ENCODE peak calls at places on chromosomes 11 and 22, in seven cellular contexts. One of them, this sample, is unnamed.

GRCh38 chr11:95700471-95700817 is 89.1 kb downstream of the FAM76B start:
- DNase-seq in fibroblast of villous mesenchyme: no peak
- DNase-seq in lower leg skin: no peak
- DNase-seq in dorsolateral prefrontal cortex: no peak
- DNase-seq in breast epithelium: no peak
- DNase-seq in astrocyte of the spinal cord: no peak
- DNase-seq in ovary: no peak
- DNase-seq in this sample: no peak

GRCh38 chr11:48134221-48134922 is 82.2 kb upstream of the OR4B1 start:
- DNase-seq in lower leg skin: no peak
- DNase-seq in ovary: no peak
- DNase-seq in breast epithelium: no peak
- DNase-seq in fibroblast of villous mesenchyme: no peak
- DNase-seq in astrocyte of the spinal cord: no peak
- DNase-seq in dorsolateral prefrontal cortex: no peak
- DNase-seq in this sample: no peak

GRCh38 chr11:81331611-81332205 is 1402.0 kb downstream of the FAM181B start:
- DNase-seq in astrocyte of the spinal cord: no peak
- DNase-seq in lower leg skin: no peak
- DNase-seq in ovary: no peak
- DNase-seq in breast epithelium: no peak
- DNase-seq in fibroblast of villous mesenchyme: no peak
- DNase-seq in dorsolateral prefrontal cortex: no peak
- DNase-seq in this sample: no peak

GRCh38 chr22:48079505-48080295 is 1317.2 kb downstream of the TBC1D22A start:
- DNase-seq in ovary: no peak
- DNase-seq in dorsolateral prefrontal cortex: no peak
- DNase-seq in lower leg skin: no peak
- DNase-seq in astrocyte of the spinal cord: no peak
- DNase-seq in breast epithelium: no peak
- DNase-seq in fibroblast of villous mesenchyme: no peak
- DNase-seq in this sample: no peak

GRCh38 chr22:27329471-27329870 is 472.1 kb downstream of the MN1 start:
- DNase-seq in astrocyte of the spinal cord: no peak
- DNase-seq in fibroblast of villous mesenchyme: no peak
- DNase-seq in ovary: no peak
- DNase-seq in breast epithelium: no peak
- DNase-seq in lower leg skin: no peak
- DNase-seq in dorsolateral prefrontal cortex: no peak
- DNase-seq in this sample: no peak

GRCh38 chr22:27299181-27300085 is 502.1 kb downstream of the MN1 start:
- DNase-seq in lower leg skin: no peak
- DNase-seq in astrocyte of the spinal cord: peak
- DNase-seq in dorsolateral prefrontal cortex: no peak
- DNase-seq in ovary: peak
- DNase-seq in breast epithelium: no peak
- DNase-seq in fibroblast of villous mesenchyme: no peak
- DNase-seq in this sample: no peak

GRCh38 chr22:19290400-19291217 is 910 bp downstream of the CLTCL1 start:
- DNase-seq in lower leg skin: no peak
- DNase-seq in astrocyte of the spinal cord: peak
- DNase-seq in fibroblast of villous mesenchyme: peak
- DNase-seq in dorsolateral prefrontal cortex: no peak
- DNase-seq in breast epithelium: no peak
- DNase-seq in ovary: peak
- DNase-seq in this sample: no peak

GRCh38 chr11:109775686-109776085 is 317.5 kb upstream of the ZC3H12C start:
- DNase-seq in lower leg skin: no peak
- DNase-seq in dorsolateral prefrontal cortex: no peak
- DNase-seq in fibroblast of villous mesenchyme: no peak
- DNase-seq in ovary: no peak
- DNase-seq in astrocyte of the spinal cord: no peak
- DNase-seq in breast epithelium: no peak
- DNase-seq in this sample: no peak

GRCh38 chr11:31805037-31805628 is 6.0 kb downstream of the PAX6 start:
- DNase-seq in lower leg skin: no peak
- DNase-seq in fibroblast of villous mesenchyme: no peak
- DNase-seq in astrocyte of the spinal cord: no peak
- DNase-seq in dorsolateral prefrontal cortex: no peak
- DNase-seq in breast epithelium: no peak
- DNase-seq in ovary: no peak
- DNase-seq in this sample: no peak

GRCh38 chr11:62108017-62108750 is 15.6 kb upstream of the INCENP start:
- DNase-seq in astrocyte of the spinal cord: peak
- DNase-seq in breast epithelium: no peak
- DNase-seq in fibroblast of villous mesenchyme: peak
- DNase-seq in lower leg skin: no peak
- DNase-seq in dorsolateral prefrontal cortex: no peak
- DNase-seq in ovary: no peak
- DNase-seq in this sample: peak

GRCh38 chr11:12330491-12331231 is 46.7 kb upstream of the PARVA start:
- DNase-seq in dorsolateral prefrontal cortex: peak
- DNase-seq in ovary: peak
- DNase-seq in fibroblast of villous mesenchyme: peak
- DNase-seq in lower leg skin: no peak
- DNase-seq in breast epithelium: peak
- DNase-seq in astrocyte of the spinal cord: no peak
- DNase-seq in this sample: no peak

GRCh38 chr11:115869780-115870431 is 365.7 kb upstream of the CADM1 start:
- DNase-seq in astrocyte of the spinal cord: peak
- DNase-seq in ovary: no peak
- DNase-seq in dorsolateral prefrontal cortex: no peak
- DNase-seq in lower leg skin: no peak
- DNase-seq in breast epithelium: no peak
- DNase-seq in fibroblast of villous mesenchyme: peak
- DNase-seq in this sample: peak

GRCh38 chr11:76371170-76371569 is 9.8 kb downstream of the THAP12 start:
- DNase-seq in ovary: no peak
- DNase-seq in dorsolateral prefrontal cortex: no peak
- DNase-seq in lower leg skin: no peak
- DNase-seq in breast epithelium: no peak
- DNase-seq in fibroblast of villous mesenchyme: peak
- DNase-seq in astrocyte of the spinal cord: peak
- DNase-seq in this sample: peak

GRCh38 chr22:19680911-19681862 is 33.1 kb upstream of the SEPTIN5 start:
- DNase-seq in lower leg skin: no peak
- DNase-seq in ovary: no peak
- DNase-seq in dorsolateral prefrontal cortex: no peak
- DNase-seq in fibroblast of villous mesenchyme: no peak
- DNase-seq in astrocyte of the spinal cord: no peak
- DNase-seq in breast epithelium: no peak
- DNase-seq in this sample: no peak

GRCh38 chr22:36953239-36954080 is 40.0 kb downstream of the CSF2RB start:
- DNase-seq in fibroblast of villous mesenchyme: no peak
- DNase-seq in astrocyte of the spinal cord: no peak
- DNase-seq in dorsolateral prefrontal cortex: no peak
- DNase-seq in lower leg skin: no peak
- DNase-seq in ovary: no peak
- DNase-seq in breast epithelium: no peak
- DNase-seq in this sample: no peak

GRCh38 chr11:130592056-130592455 is 143.6 kb downstream of the ADAMTS15 start:
- DNase-seq in dorsolateral prefrontal cortex: no peak
- DNase-seq in astrocyte of the spinal cord: peak
- DNase-seq in fibroblast of villous mesenchyme: no peak
- DNase-seq in lower leg skin: no peak
- DNase-seq in breast epithelium: no peak
- DNase-seq in ovary: no peak
- DNase-seq in this sample: peak

GRCh38 chr22:35065796-35066218 is at the start of gene ISX:
- DNase-seq in ovary: no peak
- DNase-seq in astrocyte of the spinal cord: no peak
- DNase-seq in fibroblast of villous mesenchyme: no peak
- DNase-seq in dorsolateral prefrontal cortex: no peak
- DNase-seq in breast epithelium: no peak
- DNase-seq in lower leg skin: no peak
- DNase-seq in this sample: no peak

GRCh38 chr11:92330114-92330513 is 105.5 kb downstream of the FAT3 start:
- DNase-seq in lower leg skin: no peak
- DNase-seq in astrocyte of the spinal cord: no peak
- DNase-seq in ovary: no peak
- DNase-seq in dorsolateral prefrontal cortex: no peak
- DNase-seq in breast epithelium: no peak
- DNase-seq in fibroblast of villous mesenchyme: no peak
- DNase-seq in this sample: no peak

GRCh38 chr11:105713696-105714095 is 103.8 kb downstream of the GRIA4 start:
- DNase-seq in ovary: no peak
- DNase-seq in astrocyte of the spinal cord: no peak
- DNase-seq in dorsolateral prefrontal cortex: no peak
- DNase-seq in breast epithelium: no peak
- DNase-seq in lower leg skin: no peak
- DNase-seq in fibroblast of villous mesenchyme: no peak
- DNase-seq in this sample: no peak

GRCh38 chr22:48177591-48177990 is 1415.1 kb downstream of the TBC1D22A start:
- DNase-seq in lower leg skin: no peak
- DNase-seq in dorsolateral prefrontal cortex: no peak
- DNase-seq in fibroblast of villous mesenchyme: no peak
- DNase-seq in ovary: no peak
- DNase-seq in astrocyte of the spinal cord: no peak
- DNase-seq in breast epithelium: no peak
- DNase-seq in this sample: no peak

GRCh38 chr11:124707813-124708212 is 31.9 kb upstream of the NRGN start:
- DNase-seq in dorsolateral prefrontal cortex: no peak
- DNase-seq in lower leg skin: no peak
- DNase-seq in ovary: no peak
- DNase-seq in breast epithelium: no peak
- DNase-seq in fibroblast of villous mesenchyme: no peak
- DNase-seq in astrocyte of the spinal cord: no peak
- DNase-seq in this sample: no peak

GRCh38 chr11:124716596-124716995 is 23.1 kb upstream of the NRGN start:
- DNase-seq in lower leg skin: no peak
- DNase-seq in dorsolateral prefrontal cortex: no peak
- DNase-seq in astrocyte of the spinal cord: peak
- DNase-seq in fibroblast of villous mesenchyme: no peak
- DNase-seq in ovary: no peak
- DNase-seq in breast epithelium: no peak
- DNase-seq in this sample: peak

GRCh38 chr11:124717421-124717785 is 22.3 kb upstream of the NRGN start:
- DNase-seq in fibroblast of villous mesenchyme: no peak
- DNase-seq in ovary: no peak
- DNase-seq in breast epithelium: no peak
- DNase-seq in dorsolateral prefrontal cortex: no peak
- DNase-seq in lower leg skin: no peak
- DNase-seq in astrocyte of the spinal cord: no peak
- DNase-seq in this sample: peak

GRCh38 chr11:124717786-124718634 is 21.7 kb upstream of the NRGN start:
- DNase-seq in ovary: peak
- DNase-seq in lower leg skin: no peak
- DNase-seq in fibroblast of villous mesenchyme: no peak
- DNase-seq in breast epithelium: no peak
- DNase-seq in astrocyte of the spinal cord: peak
- DNase-seq in dorsolateral prefrontal cortex: no peak
- DNase-seq in this sample: peak

GRCh38 chr11:124712392-124712791 is 27.4 kb upstream of the NRGN start:
- DNase-seq in dorsolateral prefrontal cortex: no peak
- DNase-seq in breast epithelium: no peak
- DNase-seq in lower leg skin: no peak
- DNase-seq in ovary: no peak
- DNase-seq in fibroblast of villous mesenchyme: no peak
- DNase-seq in astrocyte of the spinal cord: no peak
- DNase-seq in this sample: no peak
- H3K4me3 ChIP-seq in dorsolateral prefrontal cortex: no peak
- H3K4me3 ChIP-seq in breast epithelium: no peak
- H3K4me3 ChIP-seq in lower leg skin: no peak
- H3K4me3 ChIP-seq in ovary: no peak
- H3K4me3 ChIP-seq in fibroblast of villous mesenchyme: no peak
- H3K4me3 ChIP-seq in astrocyte of the spinal cord: no peak
- H3K4me3 ChIP-seq in this sample: no peak

GRCh38 chr11:83293436-83293732 is 7.2 kb upstream of the CCDC90B start:
- DNase-seq in breast epithelium: no peak
- DNase-seq in fibroblast of villous mesenchyme: no peak
- DNase-seq in astrocyte of the spinal cord: no peak
- DNase-seq in dorsolateral prefrontal cortex: no peak
- DNase-seq in lower leg skin: no peak
- DNase-seq in ovary: no peak
- DNase-seq in this sample: no peak

GRCh38 chr11:83287631-83288030 is 1.5 kb upstream of the CCDC90B start:
- DNase-seq in breast epithelium: no peak
- DNase-seq in lower leg skin: no peak
- DNase-seq in fibroblast of villous mesenchyme: no peak
- DNase-seq in astrocyte of the spinal cord: no peak
- DNase-seq in ovary: no peak
- DNase-seq in dorsolateral prefrontal cortex: no peak
- DNase-seq in this sample: no peak

GRCh38 chr11:83294208-83294607 is 8.0 kb upstream of the CCDC90B start:
- DNase-seq in breast epithelium: no peak
- DNase-seq in ovary: no peak
- DNase-seq in fibroblast of villous mesenchyme: no peak
- DNase-seq in dorsolateral prefrontal cortex: no peak
- DNase-seq in astrocyte of the spinal cord: no peak
- DNase-seq in lower leg skin: no peak
- DNase-seq in this sample: no peak

DNA sequence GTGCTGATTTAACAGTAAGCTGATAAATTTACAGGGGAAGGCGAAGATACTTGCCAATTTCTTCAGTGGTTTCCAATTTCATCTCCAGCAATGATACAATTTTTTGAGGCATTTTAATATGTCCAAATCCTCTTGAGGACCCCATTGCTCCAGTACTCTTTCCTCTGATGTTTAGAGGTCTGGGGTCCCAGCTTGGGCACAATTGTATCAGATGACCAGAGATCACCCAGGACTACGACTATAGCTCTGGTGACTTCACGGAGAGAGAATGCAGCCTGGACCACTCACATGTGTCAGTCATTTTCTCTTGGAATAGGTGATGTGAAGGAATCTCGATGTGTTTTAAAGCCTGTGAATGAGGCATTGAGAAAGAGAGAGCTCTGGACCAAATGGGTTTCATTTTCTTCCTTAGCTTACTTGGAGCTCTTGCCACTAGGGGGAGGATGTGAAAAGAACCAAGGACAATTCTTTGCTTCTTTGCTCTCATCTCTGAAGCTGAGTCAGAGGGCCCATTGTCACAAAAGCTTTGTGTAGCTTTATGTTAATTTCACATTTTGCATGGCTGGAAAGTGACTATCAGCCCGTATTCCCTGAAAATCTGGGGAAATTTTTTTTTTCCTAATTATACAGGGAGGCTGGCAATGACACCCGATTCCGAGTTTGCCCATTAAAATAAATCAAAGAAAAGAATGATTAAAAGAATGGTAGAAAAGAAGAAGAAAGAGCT is 6.7 kb upstream of the CCDC90B start:
- DNase-seq in fibroblast of villous mesenchyme: peak
- DNase-seq in astrocyte of the spinal cord: peak
- DNase-seq in ovary: no peak
- DNase-seq in dorsolateral prefrontal cortex: peak
- DNase-seq in lower leg skin: no peak
- DNase-seq in breast epithelium: no peak
- DNase-seq in this sample: peak
- TF ChIP-seq CTCF in fibroblast of villous mesenchyme: peak
- TF ChIP-seq CTCF in astrocyte of the spinal cord: peak
- TF ChIP-seq CTCF in ovary: peak
- TF ChIP-seq CTCF in dorsolateral prefrontal cortex: peak
- TF ChIP-seq CTCF in lower leg skin: no peak
- TF ChIP-seq CTCF in breast epithelium: peak
- TF ChIP-seq CTCF in this sample: peak

GRCh38 chr11:134277176-134278001 is 1.2 kb downstream of the GLB1L3 start:
- DNase-seq in astrocyte of the spinal cord: no peak
- DNase-seq in fibroblast of villous mesenchyme: no peak
- DNase-seq in breast epithelium: peak
- DNase-seq in dorsolateral prefrontal cortex: no peak
- DNase-seq in lower leg skin: peak
- DNase-seq in ovary: no peak
- DNase-seq in this sample: no peak
- H3K4me3 ChIP-seq in astrocyte of the spinal cord: no peak
- H3K4me3 ChIP-seq in fibroblast of villous mesenchyme: no peak
- H3K4me3 ChIP-seq in breast epithelium: peak
- H3K4me3 ChIP-seq in dorsolateral prefrontal cortex: peak
- H3K4me3 ChIP-seq in lower leg skin: no peak
- H3K4me3 ChIP-seq in ovary: no peak
- H3K4me3 ChIP-seq in this sample: no peak

GRCh38 chr11:132099692-132100091 is 729.3 kb downstream of the NTM start:
- DNase-seq in lower leg skin: no peak
- DNase-seq in breast epithelium: no peak
- DNase-seq in fibroblast of villous mesenchyme: no peak
- DNase-seq in dorsolateral prefrontal cortex: no peak
- DNase-seq in astrocyte of the spinal cord: no peak
- DNase-seq in ovary: no peak
- DNase-seq in this sample: no peak
- TF ChIP-seq CTCF in lower leg skin: no peak
- TF ChIP-seq CTCF in breast epithelium: no peak
- TF ChIP-seq CTCF in fibroblast of villous mesenchyme: peak
- TF ChIP-seq CTCF in dorsolateral prefrontal cortex: no peak
- TF ChIP-seq CTCF in astrocyte of the spinal cord: peak
- TF ChIP-seq CTCF in ovary: no peak
- TF ChIP-seq CTCF in this sample: peak